ENCODE peak calls at places on chromosomes 3 and 15, in seven cellular contexts. I, X, U, K, B, V and N are unnamed samples.
A peak's percentile ranks its signal among the peaks of the same experiment; 100 is the strongest.

GRCh38 chr3:188274249-188274915 is 120.4 kb downstream of the LPP start:
- DNase-seq in X (no peak), U (no peak), V (no peak), B (no peak), K (peak; percentile 86), I (peak; percentile 60), N (no peak)

GRCh38 chr3:140842984-140843649 is 98.5 kb upstream of the SLC25A36 start:
- DNase-seq in U (no peak), I (no peak), B (no peak), K (no peak), X (no peak), V (no peak), N (no peak)

GRCh38 chr15:91824256-91824655 is 29.3 kb upstream of the SLCO3A1 start:
- DNase-seq in B (no peak), I (no peak), U (no peak), K (no peak), V (no peak), X (no peak), N (no peak)

GRCh38 chr15:85781099-85781498 is 13.6 kb downstream of the KLHL25 start:
- DNase-seq in V (no peak), I (no peak), K (no peak), X (no peak), B (no peak), U (no peak), N (no peak)

GRCh38 chr3:197546307-197547085 is 9.3 kb downstream of the BDH1 start:
- DNase-seq in U (no peak), K (no peak), I (no peak), B (no peak), V (no peak), X (no peak), N (no peak)

GRCh38 chr3:169575381-169575780 is 88.1 kb downstream of the MECOM start:
- DNase-seq in K (peak; percentile 13), V (no peak), I (peak; percentile 45), B (peak; percentile 8), U (peak; percentile 51), X (no peak), N (no peak)

GRCh38 chr15:77516786-77517185 is 96.1 kb downstream of the HMG20A start:
- DNase-seq in K (no peak), B (no peak), X (no peak), I (no peak), U (no peak), V (no peak), N (no peak)

GRCh38 chr3:125280966-125281365 is 68.4 kb upstream of the SLC12A8 start:
- DNase-seq in X (no peak), K (peak; percentile 37), V (no peak), I (peak; percentile 49), U (no peak), B (no peak), N (no peak)

GRCh38 chr3:86990171-86990733 is 697 bp downstream of the VGLL3 start:
- DNase-seq in U (peak; percentile 76), V (peak; percentile 78), X (peak; percentile 73), B (peak; percentile 70), K (peak; percentile 38), I (peak; percentile 26), N (no peak)

GRCh38 chr3:33898901-33899300 is 100.5 kb downstream of the PDCD6IP start:
- DNase-seq in U (no peak), X (no peak), V (no peak), B (no peak), I (no peak), K (no peak), N (no peak)

GRCh38 chr3:188148318-188148717 is 5.6 kb upstream of the LPP start:
- DNase-seq in V (no peak), X (no peak), I (no peak), K (no peak), B (no peak), U (no peak), N (no peak)

GRCh38 chr3:197499427-197499826 is 56.3 kb downstream of the BDH1 start:
- DNase-seq in V (no peak), I (peak; percentile 80), B (no peak), U (no peak), K (peak; percentile 78), X (no peak), N (no peak)

GRCh38 chr15:52421029-52421428 is 107.7 kb downstream of the MYO5A start:
- DNase-seq in V (no peak), K (no peak), X (no peak), B (no peak), U (no peak), I (no peak), N (no peak)

GRCh38 chr15:44718180-44718926 is 7.0 kb downstream of the B2M start:
- DNase-seq in X (no peak), K (no peak), V (no peak), U (no peak), B (no peak), I (no peak), N (no peak)

GRCh38 chr3:52438579-52439425 is 6.1 kb downstream of the SEMA3G start:
- DNase-seq in V (no peak), K (no peak), I (no peak), X (no peak), U (no peak), B (no peak), N (no peak)

GRCh38 chr3:150874666-150875219 is 30.5 kb downstream of the MINDY4B start:
- DNase-seq in X (no peak), K (no peak), I (no peak), U (no peak), V (no peak), B (no peak), N (no peak)

GRCh38 chr15:80031841-80032240 is 27.6 kb upstream of the ZFAND6 start:
- DNase-seq in K (no peak), X (no peak), V (no peak), I (no peak), B (peak; percentile 58), U (no peak), N (no peak)

GRCh38 chr3:161064413-161064812 is 40.7 kb downstream of the B3GALNT1 start:
- DNase-seq in X (no peak), K (no peak), V (no peak), U (no peak), B (no peak), I (no peak), N (no peak)

GRCh38 chr15:43144512-43144911 is 11.1 kb downstream of the TMEM62 start:
- DNase-seq in U (no peak), B (no peak), X (no peak), I (no peak), K (no peak), V (no peak), N (no peak)

GRCh38 chr15:71588746-71589145 is 221.6 kb upstream of the NR2E3 start:
- DNase-seq in X (no peak), V (no peak), U (peak; percentile 70), B (no peak), K (peak; percentile 79), I (peak; percentile 86), N (no peak)

GRCh38 chr15:77527164-77527778 is 105.4 kb downstream of the LINGO1 start:
- DNase-seq in V (no peak), X (peak; percentile 76), K (peak; percentile 93), U (peak; percentile 92), B (peak; percentile 96), I (peak; percentile 79), N (no peak)

GRCh38 chr3:126553284-126553811 is 5.4 kb downstream of the C3orf22 start:
- DNase-seq in K (no peak), I (no peak), B (no peak), X (peak; percentile 19), U (no peak), V (no peak), N (no peak)

DNA sequence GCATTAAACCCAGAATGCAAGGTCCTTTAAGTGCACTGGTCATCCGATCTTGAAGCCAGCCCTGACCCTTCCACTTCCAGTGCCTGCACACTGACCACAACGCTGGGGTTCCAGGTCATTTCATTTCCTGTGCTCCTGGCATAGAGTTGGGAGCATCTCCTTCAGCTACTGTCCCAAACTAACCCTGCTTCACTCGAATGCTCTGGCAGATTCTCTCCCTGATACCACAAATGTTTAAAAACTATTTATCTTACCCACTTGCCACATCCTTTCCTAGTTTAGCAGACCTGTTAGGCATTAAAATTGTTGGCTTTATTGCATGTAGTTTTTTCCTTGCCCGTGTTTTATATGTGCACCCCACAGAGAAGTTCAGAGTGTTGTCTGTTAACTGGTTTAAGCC is 77.5 kb downstream of the ABI3BP start:
- DNase-seq in X (no peak), U (no peak), B (no peak), K (no peak), V (no peak), I (no peak), N (no peak)
- H2AK5ac ChIP-seq in X (no peak overlapping the region), U (no peak overlapping the region), B (no peak overlapping the region), K (no peak overlapping the region), V (no peak overlapping the region), I (no peak overlapping the region), N (no peak overlapping the region)

GRCh38 chr3:139084176-139084575 is 39.5 kb upstream of the PRR23C start:
- DNase-seq in X (no peak), I (no peak), K (no peak), U (no peak), B (no peak), V (no peak), N (no peak)
- H3K18ac ChIP-seq in X (no peak overlapping the region), I (no peak overlapping the region), K (no peak overlapping the region), U (no peak overlapping the region), B (no peak overlapping the region), V (no peak overlapping the region), N (no peak overlapping the region)

DNA sequence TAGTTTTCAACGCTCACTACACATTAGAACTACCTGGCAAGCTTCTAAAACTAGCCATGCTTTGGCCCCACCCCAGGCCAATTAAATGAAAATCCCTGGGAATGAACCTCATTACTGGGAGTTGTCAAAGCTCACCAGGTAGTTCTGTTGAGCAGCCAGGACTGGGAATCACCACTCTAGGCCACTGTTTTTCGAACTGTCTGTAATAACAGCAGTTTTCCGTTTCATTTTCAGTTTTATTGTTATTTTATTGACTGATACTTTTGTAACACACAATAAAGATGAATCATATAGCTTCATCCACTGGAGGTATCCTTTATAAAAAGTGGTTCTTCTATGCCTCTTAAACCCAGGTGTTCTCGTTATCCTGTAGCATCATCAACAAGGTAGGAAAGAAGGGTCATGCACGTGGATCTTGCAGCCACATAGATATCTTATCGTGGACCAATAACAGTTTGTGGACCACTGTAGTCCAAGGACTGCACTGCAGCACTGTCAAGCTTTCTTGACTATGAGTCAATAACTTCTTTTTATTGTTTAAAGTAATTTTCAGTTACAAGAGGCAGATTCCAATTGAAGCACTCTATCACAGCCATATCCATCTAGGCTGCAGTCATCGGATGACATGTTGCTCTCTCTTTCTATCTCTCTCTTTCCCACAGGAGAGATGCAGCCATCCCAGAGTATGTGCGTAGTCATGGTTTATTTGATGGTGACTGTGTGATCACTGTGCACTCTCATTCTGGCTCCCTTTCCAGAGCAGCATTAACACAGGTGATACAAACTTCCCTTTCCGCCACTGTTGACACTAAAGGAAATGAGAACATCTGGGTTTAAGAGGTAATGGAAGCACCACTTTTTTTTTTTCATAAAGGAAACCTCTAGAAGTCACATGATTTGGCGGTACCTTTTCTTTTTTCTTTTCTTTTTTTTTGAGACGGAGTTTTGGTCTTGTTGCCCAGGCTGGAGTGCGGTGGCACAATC is 39.0 kb upstream of the BLM start:
- DNase-seq in B (no peak), I (peak; percentile 19), K (no peak), V (no peak), U (no peak), X (no peak), N (no peak)
- H2AK5ac ChIP-seq in B (no peak overlapping the region), I (peak overlapping the region; percentile 85), K (no peak overlapping the region), V (no peak overlapping the region), U (no peak overlapping the region), X (no peak overlapping the region), N (no peak overlapping the region)

DNA sequence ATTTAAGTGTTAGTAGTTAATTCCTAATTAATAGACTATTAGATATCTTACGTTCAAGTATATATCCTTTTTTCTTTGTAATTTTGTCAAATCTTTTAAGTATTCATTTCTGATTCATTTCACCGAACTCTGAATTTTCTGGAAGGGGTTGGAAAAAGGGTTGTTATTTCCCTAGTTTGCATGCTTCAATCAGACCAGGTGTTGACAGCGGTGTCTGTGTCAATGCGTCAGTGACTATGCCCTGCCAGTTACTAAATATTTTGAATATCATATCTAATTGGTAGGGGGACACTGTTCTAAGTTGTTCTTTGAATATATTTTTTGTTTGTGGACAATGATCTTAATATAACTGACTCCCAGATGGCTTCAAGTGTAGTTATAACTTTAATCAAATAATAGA is 62.7 kb upstream of the TNFSF10 start:
- DNase-seq in B (peak; percentile 77), X (no peak), U (no peak), K (no peak), V (no peak), I (no peak), N (no peak)
- H3K18ac ChIP-seq in B (no peak overlapping the region), X (no peak overlapping the region), U (no peak overlapping the region), K (no peak overlapping the region), V (no peak overlapping the region), I (no peak overlapping the region), N (no peak overlapping the region)